ENCODE peak calls at places on chromosomes 6 and 20, in nine cellular contexts. A is body of pancreas, Z is bronchial epithelial cell, F is lower lobe of right lung, K is adrenal gland, O is HCT116, B is NT2/D1, C is IMR-90, G is heart left ventricle. I is an unnamed sample. For H3K27me3, the result is how much of the 10 kb centered on the place peaks cover.

GRCh38 chr6:134911532-134911931 is 38.4 kb downstream of the ALDH8A1 start:
- DNase-seq in A (no peak), Z (peak), F (no peak), K (no peak), O (no peak), B (no peak), C (peak), G (no peak), I (peak)

GRCh38 chr6:131134950-131135243 is 370 bp upstream of the AKAP7 start:
- DNase-seq in A (no peak), Z (no peak), F (no peak), K (no peak), O (no peak), B (no peak), C (no peak), G (no peak), I (no peak)

GRCh38 chr6:165804331-165805066 is 141.5 kb upstream of the PDE10A start:
- DNase-seq in A (no peak), Z (peak), F (no peak), K (no peak), O (no peak), B (no peak), C (no peak), G (peak), I (no peak)

GRCh38 chr6:160042788-160043301 is 74.0 kb downstream of the IGF2R start:
- DNase-seq in A (no peak), Z (peak), F (no peak), K (no peak), O (no peak), B (no peak), C (peak), G (no peak), I (peak)

GRCh38 chr6:31079656-31080261 is 32.6 kb downstream of the C6orf15 start:
- DNase-seq in A (peak), Z (peak), F (peak), K (peak), O (peak), B (peak), C (peak), G (peak), I (peak)

GRCh38 chr6:145752638-145753037 is 17.3 kb upstream of the EPM2A start:
- DNase-seq in A (no peak), Z (no peak), F (no peak), K (no peak), O (no peak), B (no peak), C (no peak), G (no peak), I (no peak)

GRCh38 chr6:74657033-74657432 is 548.8 kb downstream of the COL12A1 start:
- DNase-seq in A (no peak), Z (no peak), F (no peak), K (no peak), O (no peak), B (no peak), C (no peak), G (no peak), I (peak)

GRCh38 chr6:159174263-159174974 is 5.2 kb downstream of the FNDC1 start:
- DNase-seq in A (peak), Z (peak), F (peak), K (peak), O (peak), B (peak), C (peak), G (peak), I (peak)

GRCh38 chr6:130674604-130675003 is 152.6 kb upstream of the SMLR1 start:
- DNase-seq in A (no peak), Z (peak), F (no peak), K (no peak), O (no peak), B (no peak), C (no peak), G (no peak), I (peak)

GRCh38 chr20:23047738-23048214 is 1.7 kb downstream of the THBD start:
- DNase-seq in A (peak), Z (no peak), F (peak), K (no peak), O (no peak), B (no peak), C (no peak), G (peak), I (no peak)

GRCh38 chr6:132365319-132365907 is 35.9 kb downstream of the MOXD1 start:
- DNase-seq in A (no peak), Z (no peak), F (no peak), K (no peak), O (no peak), B (peak), C (no peak), G (no peak), I (no peak)

GRCh38 chr6:52341861-52342260 is 20.1 kb upstream of the PAQR8 start:
- DNase-seq in A (no peak), Z (peak), F (no peak), K (no peak), O (no peak), B (no peak), C (no peak), G (no peak), I (no peak)

GRCh38 chr20:23588434-23589403 is 17.0 kb downstream of the CST9 start:
- DNase-seq in A (no peak), Z (peak), F (no peak), K (no peak), O (no peak), B (no peak), C (no peak), G (no peak), I (no peak)

GRCh38 chr6:146785001-146785585 is 186.3 kb downstream of the ADGB start:
- DNase-seq in A (peak), Z (peak), F (no peak), K (peak), O (peak), B (peak), C (peak), G (no peak), I (peak)

GRCh38 chr20:50169329-50169823 is 15.9 kb upstream of the PEDS1 start:
- DNase-seq in A (peak), Z (peak), F (peak), K (peak), O (no peak), B (no peak), C (peak), G (peak), I (peak)

GRCh38 chr6:170117111-170117972 is 173.5 kb downstream of the DLL1 start:
- DNase-seq in A (no peak), Z (no peak), F (no peak), K (peak), O (no peak), B (no peak), C (no peak), G (peak), I (no peak)

GRCh38 chr20:48698507-48699267 is 129.1 kb downstream of the PREX1 start:
- DNase-seq in A (no peak), Z (no peak), F (no peak), K (no peak), O (no peak), B (no peak), C (no peak), G (no peak), I (no peak)

GRCh38 chr20:31497838-31498540 is 16.3 kb upstream of the HM13 start:
- DNase-seq in A (no peak), Z (no peak), F (no peak), K (peak), O (peak), B (no peak), C (peak), G (peak), I (no peak)

GRCh38 chr6:28563420-28564095 is 37.9 kb downstream of the GPX5 start:
- DNase-seq in A (no peak), Z (no peak), F (no peak), K (no peak), O (no peak), B (no peak), C (no peak), G (no peak), I (no peak)

GRCh38 chr20:34037767-34038166 is 44.1 kb downstream of the RALY start:
- DNase-seq in A (no peak), Z (no peak), F (no peak), K (no peak), O (no peak), B (no peak), C (peak), G (no peak), I (peak)

GRCh38 chr20:34970193-34971037 is 14.7 kb downstream of the MYH7B start:
- DNase-seq in A (no peak), Z (no peak), F (no peak), K (no peak), O (no peak), B (no peak), C (no peak), G (no peak), I (no peak)

GRCh38 chr6:138465007-138465645 is 34.2 kb downstream of the NHSL1 start:
- DNase-seq in A (no peak), Z (peak), F (no peak), K (no peak), O (peak), B (no peak), C (peak), G (no peak), I (peak)

GRCh38 chr6:143127941-143128340 is 67.3 kb downstream of the AIG1 start:
- DNase-seq in A (no peak), Z (no peak), F (no peak), K (no peak), O (no peak), B (no peak), C (no peak), G (no peak), I (no peak)

GRCh38 chr6:111228094-111228493 is 140.8 kb downstream of the SLC16A10 start:
- DNase-seq in A (no peak), Z (peak), F (no peak), K (no peak), O (no peak), B (no peak), C (no peak), G (no peak), I (peak)

GRCh38 chr20:51570755-51571469 is 28.4 kb upstream of the NFATC2 start:
- DNase-seq in A (no peak), Z (no peak), F (no peak), K (no peak), O (no peak), B (no peak), C (peak), G (peak), I (no peak)

GRCh38 chr20:61853073-61854005 is 212.3 kb downstream of the TAF4 start:
- DNase-seq in A (no peak), Z (no peak), F (no peak), K (no peak), O (no peak), B (no peak), C (no peak), G (no peak), I (no peak)

GRCh38 chr6:43923376-43924221 is 153.6 kb downstream of the VEGFA start:
- DNase-seq in A (no peak), Z (peak), F (peak), K (peak), O (peak), B (no peak), C (peak), G (no peak), I (peak)

GRCh38 chr6:149910721-149911151 is 12.2 kb downstream of the RAET1G start:
- DNase-seq in A (no peak), Z (no peak), F (no peak), K (peak), O (no peak), B (no peak), C (no peak), G (no peak), I (no peak)

GRCh38 chr6:154615483-154616025 is 105.1 kb upstream of the CNKSR3 start:
- DNase-seq in A (peak), Z (peak), F (peak), K (peak), O (peak), B (no peak), C (peak), G (peak), I (peak)

DNA sequence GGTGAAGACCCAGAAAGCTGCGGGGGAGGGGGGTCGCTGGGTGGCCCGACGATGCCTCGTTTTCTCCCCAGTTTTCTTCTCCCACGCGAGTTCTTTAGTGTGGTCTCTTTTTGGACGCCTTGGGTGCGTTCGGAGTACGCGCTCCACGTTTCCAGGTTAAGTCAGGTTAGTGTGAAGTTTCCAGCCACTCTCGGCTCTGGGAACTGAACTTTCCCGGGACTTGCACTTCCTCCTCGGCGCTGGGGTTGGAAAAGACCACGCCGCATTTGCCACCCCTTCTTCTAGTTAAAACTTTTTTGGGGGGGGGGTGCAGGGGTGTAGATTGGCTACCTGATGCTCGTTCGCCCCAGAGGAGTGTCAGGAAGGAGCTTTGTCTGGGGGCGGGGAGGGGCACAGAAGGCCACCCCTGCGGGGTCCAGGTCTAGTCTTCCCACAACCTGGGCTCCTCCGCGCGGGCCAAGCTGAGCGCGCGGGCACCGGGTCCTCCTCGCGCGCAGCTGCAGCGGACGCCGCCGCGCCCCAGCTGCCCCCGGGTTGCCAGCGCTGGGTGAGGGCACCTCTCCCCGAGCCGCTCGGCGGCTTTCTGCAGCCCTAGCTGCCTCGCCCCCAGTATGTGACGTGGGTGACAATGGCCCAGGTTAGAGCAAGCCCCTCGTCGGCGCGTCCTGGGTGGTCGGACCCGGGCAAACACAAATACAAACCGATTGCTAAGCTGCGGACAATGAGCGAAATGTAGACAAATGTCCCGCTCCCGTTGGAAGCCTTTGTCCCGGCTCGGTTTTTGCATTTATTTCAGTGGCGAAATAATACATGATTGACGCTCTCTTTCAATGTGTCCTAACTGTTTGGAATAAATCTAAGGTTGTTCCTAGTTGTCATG is 1.7 kb upstream of the NKX2-2 start:
- DNase-seq in A (no peak), Z (no peak), F (no peak), K (no peak), O (no peak), B (no peak), C (no peak), G (no peak), I (no peak)
- H3K27me3 ChIP-seq in A (under half), Z (half or more), F (half or more), K (half or more), O (under half), B (half or more), C (half or more), G (half or more), I (half or more)

GRCh38 chr6:37758647-37759046 is 60.9 kb upstream of the ZFAND3 start:
- DNase-seq in A (no peak), Z (no peak), F (no peak), K (no peak), O (no peak), B (no peak), C (no peak), G (no peak), I (no peak)
- H3K27me3 ChIP-seq in A (under half), Z (under half), F (under half), K (under half), O (under half), B (half or more), C (under half), G (under half), I (under half)

GRCh38 chr20:63328026-63328700 is 33.0 kb downstream of the CHRNA4 start:
- DNase-seq in A (no peak), Z (no peak), F (peak), K (no peak), O (no peak), B (no peak), C (no peak), G (no peak), I (no peak)

GRCh38 chr20:63325021-63325471 is 32.1 kb downstream of the COL20A1 start:
- DNase-seq in A (no peak), Z (no peak), F (no peak), K (no peak), O (no peak), B (no peak), C (no peak), G (peak), I (no peak)

GRCh38 chr20:63325554-63326313 is 32.7 kb downstream of the COL20A1 start:
- DNase-seq in A (no peak), Z (no peak), F (no peak), K (no peak), O (no peak), B (no peak), C (no peak), G (no peak), I (no peak)

GRCh38 chr20:63327229-63327745 is 33.9 kb downstream of the CHRNA4 start:
- DNase-seq in A (no peak), Z (no peak), F (no peak), K (no peak), O (no peak), B (no peak), C (no peak), G (no peak), I (no peak)

DNA sequence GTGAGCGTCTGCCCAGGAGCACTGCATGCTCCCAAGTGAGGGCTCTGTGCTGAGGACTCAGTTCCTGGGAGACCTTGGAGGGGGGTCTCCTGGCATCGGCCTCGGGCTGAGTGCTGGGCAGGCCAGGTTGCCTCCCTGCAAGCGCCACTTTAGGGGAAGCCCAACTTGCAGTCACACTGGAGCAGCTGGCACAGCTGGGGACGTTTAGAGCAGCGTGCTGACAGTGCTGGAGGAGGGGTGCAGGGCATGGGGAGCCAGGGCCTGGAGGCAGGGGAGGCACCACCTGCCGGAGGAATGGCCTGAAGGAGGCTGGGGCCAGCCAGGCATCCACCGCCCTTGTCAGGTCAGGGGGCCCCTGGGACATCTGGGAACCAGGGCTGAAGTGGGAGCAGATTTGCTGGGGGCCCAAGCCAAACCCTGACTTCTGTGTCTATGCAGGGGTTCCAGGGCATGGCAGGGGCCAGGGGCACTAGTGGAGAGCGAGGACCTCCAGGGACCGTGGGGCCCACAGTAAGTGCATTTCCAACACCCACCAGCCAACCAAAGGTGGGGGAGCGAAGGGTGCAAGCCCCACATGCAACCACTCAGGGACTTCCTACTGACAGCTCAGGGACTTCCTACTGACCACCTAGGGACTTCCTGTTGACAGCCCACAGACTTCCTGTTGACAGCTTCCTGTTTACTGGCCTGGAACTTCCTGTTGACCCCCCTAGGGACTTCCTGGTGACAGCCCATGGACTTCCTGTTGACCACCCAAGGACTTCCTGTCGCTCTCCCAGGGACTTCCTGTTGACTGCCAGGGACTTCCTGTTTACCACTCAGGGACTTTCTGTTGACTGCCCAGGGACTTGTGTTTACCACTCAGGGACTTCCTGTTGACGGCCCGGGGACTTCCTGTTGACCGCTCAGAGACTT is 33.6 kb downstream of the COL20A1 start:
- DNase-seq in A (no peak), Z (no peak), F (no peak), K (no peak), O (no peak), B (no peak), C (no peak), G (no peak), I (no peak)
- H3K27me3 ChIP-seq in A (under half), Z (under half), F (under half), K (under half), O (under half), B (under half), C (under half), G (under half), I (under half)

DNA sequence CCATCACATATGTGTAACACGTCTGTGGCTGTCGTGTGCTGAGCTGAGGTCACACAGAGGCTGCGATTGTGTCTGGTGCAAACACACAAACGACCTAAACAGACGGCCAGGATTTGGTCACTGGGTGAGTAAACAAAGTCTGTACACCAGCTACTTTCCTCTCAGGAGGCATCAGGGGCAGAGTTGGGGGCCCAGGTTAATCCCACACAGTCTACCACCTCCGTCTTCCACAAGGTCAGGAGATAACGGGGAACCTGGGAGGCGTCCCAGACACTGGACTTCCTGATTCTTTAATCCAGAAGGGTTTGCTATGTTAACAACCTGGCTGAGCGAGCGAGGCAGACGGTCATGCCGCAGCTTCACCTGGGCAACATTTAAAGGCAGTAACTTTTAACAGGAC is 1.5 kb downstream of the DACT2 start:
- DNase-seq in A (peak), Z (no peak), F (no peak), K (no peak), O (no peak), B (no peak), C (no peak), G (no peak), I (no peak)
- H3K27me3 ChIP-seq in A (under half), Z (under half), F (under half), K (under half), O (under half), B (under half), C (under half), G (under half), I (under half)

DNA sequence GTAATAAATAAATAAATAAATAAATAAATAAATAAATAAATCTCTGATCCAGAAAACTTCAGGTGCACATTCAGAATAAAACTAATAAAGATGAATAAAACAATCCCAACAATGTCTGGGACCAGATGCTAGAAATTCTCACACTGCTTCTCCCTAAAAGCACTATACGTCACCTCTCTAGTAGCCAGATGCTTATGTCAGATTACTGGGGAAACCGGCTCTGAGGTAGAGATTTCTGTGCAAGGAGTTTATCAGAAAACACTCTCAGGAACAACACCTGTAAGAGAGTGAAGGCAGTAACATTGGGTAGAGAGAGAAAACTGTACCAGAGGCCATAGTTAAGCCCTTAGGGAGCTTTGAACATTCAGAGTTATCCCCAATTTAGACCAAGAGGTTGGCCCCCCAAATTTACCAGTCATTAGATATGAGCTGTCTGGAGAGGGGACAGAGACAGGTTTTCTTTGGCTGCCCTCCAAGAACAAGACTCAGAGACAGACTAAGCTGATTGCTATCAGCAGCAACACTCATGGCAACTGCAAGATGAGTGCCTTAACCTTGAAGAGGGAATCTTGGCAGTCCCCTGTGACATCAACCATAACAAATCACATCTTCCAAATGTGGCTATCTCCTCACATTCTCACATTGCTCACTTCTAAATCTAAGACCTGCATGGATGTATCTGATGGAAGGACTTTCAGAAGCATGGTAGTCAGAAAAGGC is 151.2 kb upstream of the BMP5 start:
- DNase-seq in A (no peak), Z (no peak), F (no peak), K (no peak), O (no peak), B (no peak), C (no peak), G (no peak), I (no peak)
- H3K27me3 ChIP-seq in A (under half), Z (under half), F (under half), K (under half), O (under half), B (under half), C (under half), G (under half), I (under half)